ENCODE peak calls at places on chromosomes 7 and 10, in seven cellular contexts. One of them, this sample, is unnamed.

GRCh38 chr10:87053121-87053520 is 33.0 kb downstream of the FAM25A start:
- DNase-seq in fibroblast of lung: no peak
- DNase-seq in right lobe of liver: peak; percentile 59
- DNase-seq in tibial artery: peak; percentile 62
- DNase-seq in GM06990: no peak
- DNase-seq in tibial nerve: peak; percentile 13
- DNase-seq in kidney epithelial cell: no peak
- DNase-seq in this sample: no peak

GRCh38 chr7:96314402-96315108 is 7.3 kb downstream of the SLC25A13 start:
- DNase-seq in fibroblast of lung: peak; percentile 16
- DNase-seq in right lobe of liver: no peak
- DNase-seq in tibial artery: no peak
- DNase-seq in GM06990: no peak
- DNase-seq in tibial nerve: no peak
- DNase-seq in kidney epithelial cell: no peak
- DNase-seq in this sample: no peak

GRCh38 chr10:61901829-61902447 is 439 bp downstream of the ARID5B start:
- DNase-seq in fibroblast of lung: peak; percentile 45
- DNase-seq in right lobe of liver: no peak
- DNase-seq in tibial artery: no peak
- DNase-seq in GM06990: no peak
- DNase-seq in tibial nerve: no peak
- DNase-seq in kidney epithelial cell: no peak
- DNase-seq in this sample: no peak

GRCh38 chr10:69387500-69387899 is 29.2 kb downstream of the TACR2 start:
- DNase-seq in fibroblast of lung: no peak
- DNase-seq in right lobe of liver: peak; percentile 14
- DNase-seq in tibial artery: no peak
- DNase-seq in GM06990: no peak
- DNase-seq in tibial nerve: no peak
- DNase-seq in kidney epithelial cell: no peak
- DNase-seq in this sample: no peak

GRCh38 chr7:95096123-95096395 is 188.7 kb downstream of the PPP1R9A start:
- DNase-seq in fibroblast of lung: no peak
- DNase-seq in right lobe of liver: no peak
- DNase-seq in tibial artery: no peak
- DNase-seq in GM06990: no peak
- DNase-seq in tibial nerve: no peak
- DNase-seq in kidney epithelial cell: no peak
- DNase-seq in this sample: no peak

GRCh38 chr7:113394856-113395255 is 276.5 kb upstream of the SMIM30 start:
- DNase-seq in fibroblast of lung: no peak
- DNase-seq in right lobe of liver: no peak
- DNase-seq in tibial artery: no peak
- DNase-seq in GM06990: no peak
- DNase-seq in tibial nerve: no peak
- DNase-seq in kidney epithelial cell: no peak
- DNase-seq in this sample: no peak

GRCh38 chr7:102891693-102892261 is 21.0 kb upstream of the LRRC17 start:
- DNase-seq in fibroblast of lung: peak; percentile 95
- DNase-seq in right lobe of liver: no peak
- DNase-seq in tibial artery: peak; percentile 56
- DNase-seq in GM06990: no peak
- DNase-seq in tibial nerve: no peak
- DNase-seq in kidney epithelial cell: no peak
- DNase-seq in this sample: no peak

GRCh38 chr7:155979994-155980393 is 167.7 kb upstream of the SHH start:
- DNase-seq in fibroblast of lung: no peak
- DNase-seq in right lobe of liver: peak; percentile 30
- DNase-seq in tibial artery: peak; percentile 12
- DNase-seq in GM06990: no peak
- DNase-seq in tibial nerve: no peak
- DNase-seq in kidney epithelial cell: no peak
- DNase-seq in this sample: peak; percentile 46

GRCh38 chr7:94289071-94289470 is 105.6 kb upstream of the COL1A2 start:
- DNase-seq in fibroblast of lung: peak; percentile 87
- DNase-seq in right lobe of liver: no peak
- DNase-seq in tibial artery: peak; percentile 74
- DNase-seq in GM06990: no peak
- DNase-seq in tibial nerve: peak; percentile 80
- DNase-seq in kidney epithelial cell: peak; percentile 55
- DNase-seq in this sample: no peak

GRCh38 chr10:47450442-47450841 is 33.5 kb downstream of the ANXA8 start:
- DNase-seq in fibroblast of lung: no peak
- DNase-seq in right lobe of liver: no peak
- DNase-seq in tibial artery: no peak
- DNase-seq in GM06990: no peak
- DNase-seq in tibial nerve: no peak
- DNase-seq in kidney epithelial cell: no peak
- DNase-seq in this sample: no peak

GRCh38 chr10:110779489-110779888 is 92.2 kb upstream of the PDCD4 start:
- DNase-seq in fibroblast of lung: no peak
- DNase-seq in right lobe of liver: no peak
- DNase-seq in tibial artery: no peak
- DNase-seq in GM06990: no peak
- DNase-seq in tibial nerve: no peak
- DNase-seq in kidney epithelial cell: no peak
- DNase-seq in this sample: no peak

GRCh38 chr7:45586748-45587520 is 12.8 kb downstream of the ADCY1 start:
- DNase-seq in fibroblast of lung: no peak
- DNase-seq in right lobe of liver: no peak
- DNase-seq in tibial artery: no peak
- DNase-seq in GM06990: no peak
- DNase-seq in tibial nerve: no peak
- DNase-seq in kidney epithelial cell: no peak
- DNase-seq in this sample: no peak

GRCh38 chr7:36439624-36440023 is 50.0 kb downstream of the ANLN start:
- DNase-seq in fibroblast of lung: peak; percentile 30
- DNase-seq in right lobe of liver: no peak
- DNase-seq in tibial artery: no peak
- DNase-seq in GM06990: no peak
- DNase-seq in tibial nerve: no peak
- DNase-seq in kidney epithelial cell: no peak
- DNase-seq in this sample: no peak

GRCh38 chr7:83956104-83956503 is 238.5 kb downstream of the SEMA3A start:
- DNase-seq in fibroblast of lung: no peak
- DNase-seq in right lobe of liver: no peak
- DNase-seq in tibial artery: no peak
- DNase-seq in GM06990: no peak
- DNase-seq in tibial nerve: no peak
- DNase-seq in kidney epithelial cell: no peak
- DNase-seq in this sample: no peak

GRCh38 chr7:42144253-42145002 is 92.6 kb downstream of the GLI3 start:
- DNase-seq in fibroblast of lung: peak; percentile 72
- DNase-seq in right lobe of liver: no peak
- DNase-seq in tibial artery: no peak
- DNase-seq in GM06990: no peak
- DNase-seq in tibial nerve: no peak
- DNase-seq in kidney epithelial cell: no peak
- DNase-seq in this sample: no peak

GRCh38 chr10:28181478-28182096 is 121.3 kb downstream of the MPP7 start:
- DNase-seq in fibroblast of lung: peak; percentile 39
- DNase-seq in right lobe of liver: no peak
- DNase-seq in tibial artery: no peak
- DNase-seq in GM06990: no peak
- DNase-seq in tibial nerve: no peak
- DNase-seq in kidney epithelial cell: no peak
- DNase-seq in this sample: no peak

GRCh38 chr7:69367785-69368184 is 230.5 kb upstream of the AUTS2 start:
- DNase-seq in fibroblast of lung: peak; percentile 88
- DNase-seq in right lobe of liver: no peak
- DNase-seq in tibial artery: no peak
- DNase-seq in GM06990: no peak
- DNase-seq in tibial nerve: no peak
- DNase-seq in kidney epithelial cell: peak; percentile 14
- DNase-seq in this sample: no peak

GRCh38 chr7:21946228-21946709 is 570 bp upstream of the CDCA7L start:
- DNase-seq in fibroblast of lung: no peak
- DNase-seq in right lobe of liver: no peak
- DNase-seq in tibial artery: no peak
- DNase-seq in GM06990: no peak
- DNase-seq in tibial nerve: no peak
- DNase-seq in kidney epithelial cell: no peak
- DNase-seq in this sample: no peak

GRCh38 chr10:74213571-74214162 is 62.6 kb downstream of the ADK start:
- DNase-seq in fibroblast of lung: peak; percentile 23
- DNase-seq in right lobe of liver: no peak
- DNase-seq in tibial artery: peak; percentile 54
- DNase-seq in GM06990: no peak
- DNase-seq in tibial nerve: peak; percentile 72
- DNase-seq in kidney epithelial cell: no peak
- DNase-seq in this sample: peak; percentile 59

GRCh38 chr7:154855366-154855765 is 147.6 kb downstream of the PAXIP1 start:
- DNase-seq in fibroblast of lung: no peak
- DNase-seq in right lobe of liver: no peak
- DNase-seq in tibial artery: no peak
- DNase-seq in GM06990: no peak
- DNase-seq in tibial nerve: no peak
- DNase-seq in kidney epithelial cell: no peak
- DNase-seq in this sample: peak; percentile 35

GRCh38 chr7:154854836-154855235 is 148.1 kb downstream of the PAXIP1 start:
- DNase-seq in fibroblast of lung: no peak
- DNase-seq in right lobe of liver: no peak
- DNase-seq in tibial artery: no peak
- DNase-seq in GM06990: no peak
- DNase-seq in tibial nerve: no peak
- DNase-seq in kidney epithelial cell: no peak
- DNase-seq in this sample: peak; percentile 36

GRCh38 chr7:154852205-154852604 is 150.7 kb downstream of the PAXIP1 start:
- DNase-seq in fibroblast of lung: no peak
- DNase-seq in right lobe of liver: no peak
- DNase-seq in tibial artery: no peak
- DNase-seq in GM06990: no peak
- DNase-seq in tibial nerve: no peak
- DNase-seq in kidney epithelial cell: no peak
- DNase-seq in this sample: peak; percentile 15

GRCh38 chr7:154853727-154854095 is 149.2 kb downstream of the PAXIP1 start:
- DNase-seq in fibroblast of lung: peak; percentile 6
- DNase-seq in right lobe of liver: no peak
- DNase-seq in tibial artery: no peak
- DNase-seq in GM06990: no peak
- DNase-seq in tibial nerve: no peak
- DNase-seq in kidney epithelial cell: no peak
- DNase-seq in this sample: no peak

DNA sequence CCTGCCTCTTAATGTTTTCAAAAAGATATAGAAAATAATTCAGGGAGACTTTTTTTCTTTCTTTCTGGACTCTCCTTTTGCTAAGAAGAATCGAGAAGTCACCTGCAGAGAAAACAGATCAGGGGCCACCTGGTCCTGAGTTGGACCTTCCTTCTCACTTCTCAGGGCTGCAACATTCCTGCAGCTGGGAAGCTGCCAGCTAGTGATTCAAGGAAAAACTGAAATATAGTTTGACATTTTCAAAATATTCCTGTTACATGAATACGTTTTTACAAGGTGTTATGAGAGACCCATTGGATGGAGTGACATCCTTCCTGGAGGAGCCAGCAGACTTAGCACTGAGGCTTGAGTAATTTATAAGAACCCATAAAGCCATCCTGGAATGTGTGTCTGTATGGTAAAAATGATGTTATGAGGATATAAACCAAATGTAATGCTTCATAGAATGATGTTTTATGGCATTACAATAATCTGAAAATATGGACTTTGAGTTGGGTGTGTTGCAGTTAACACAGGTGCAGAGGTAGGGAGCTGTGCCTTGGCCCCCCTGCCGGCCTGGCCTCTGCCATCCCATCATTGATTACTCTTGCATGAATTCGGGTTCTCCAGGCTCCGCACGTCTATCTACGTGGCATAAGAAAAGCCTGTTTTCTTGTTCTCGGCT is 149.7 kb downstream of the PAXIP1 start:
- DNase-seq in fibroblast of lung: no peak
- DNase-seq in right lobe of liver: no peak
- DNase-seq in tibial artery: no peak
- DNase-seq in GM06990: no peak
- DNase-seq in tibial nerve: no peak
- DNase-seq in kidney epithelial cell: no peak
- DNase-seq in this sample: no peak
- H3K27me3 ChIP-seq in fibroblast of lung: no peaks in the 10 kb centered on the region
- H3K27me3 ChIP-seq in right lobe of liver: no peaks in the 10 kb centered on the region
- H3K27me3 ChIP-seq in tibial artery: no peaks in the 10 kb centered on the region
- H3K27me3 ChIP-seq in GM06990: no peaks in the 10 kb centered on the region
- H3K27me3 ChIP-seq in tibial nerve: no peaks in the 10 kb centered on the region
- H3K27me3 ChIP-seq in kidney epithelial cell: no peaks in the 10 kb centered on the region
- H3K27me3 ChIP-seq in this sample: no peaks in the 10 kb centered on the region

DNA sequence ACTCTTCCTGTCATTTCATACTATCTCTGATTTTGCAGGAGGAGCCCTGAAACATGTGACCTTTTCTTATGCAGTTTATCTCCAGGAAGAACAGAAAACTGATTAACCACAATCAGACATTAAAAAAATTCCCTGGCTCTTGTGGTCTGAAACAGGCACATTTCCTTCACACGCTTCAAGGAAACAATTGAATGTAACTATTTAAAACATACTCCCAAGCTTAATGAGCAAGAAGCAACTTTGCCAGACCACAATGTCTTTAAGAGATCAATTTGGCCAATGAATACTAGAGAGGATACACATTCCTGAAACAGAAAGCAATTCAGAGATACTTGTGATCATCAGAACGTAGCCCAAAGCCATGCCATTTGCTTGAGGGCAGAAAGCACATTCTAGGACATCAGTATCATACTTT is 65.8 kb downstream of the PIP4K2A start:
- DNase-seq in fibroblast of lung: peak; percentile 85
- DNase-seq in right lobe of liver: no peak
- DNase-seq in tibial artery: no peak
- DNase-seq in GM06990: no peak
- DNase-seq in tibial nerve: no peak
- DNase-seq in kidney epithelial cell: peak; percentile 95
- DNase-seq in this sample: no peak
- H3K4me3 ChIP-seq in fibroblast of lung: no peak overlapping the region
- H3K4me3 ChIP-seq in right lobe of liver: no peak overlapping the region
- H3K4me3 ChIP-seq in tibial artery: no peak overlapping the region
- H3K4me3 ChIP-seq in GM06990: no peak overlapping the region
- H3K4me3 ChIP-seq in tibial nerve: no peak overlapping the region
- H3K4me3 ChIP-seq in kidney epithelial cell: no peak overlapping the region
- H3K4me3 ChIP-seq in this sample: no peak overlapping the region

DNA sequence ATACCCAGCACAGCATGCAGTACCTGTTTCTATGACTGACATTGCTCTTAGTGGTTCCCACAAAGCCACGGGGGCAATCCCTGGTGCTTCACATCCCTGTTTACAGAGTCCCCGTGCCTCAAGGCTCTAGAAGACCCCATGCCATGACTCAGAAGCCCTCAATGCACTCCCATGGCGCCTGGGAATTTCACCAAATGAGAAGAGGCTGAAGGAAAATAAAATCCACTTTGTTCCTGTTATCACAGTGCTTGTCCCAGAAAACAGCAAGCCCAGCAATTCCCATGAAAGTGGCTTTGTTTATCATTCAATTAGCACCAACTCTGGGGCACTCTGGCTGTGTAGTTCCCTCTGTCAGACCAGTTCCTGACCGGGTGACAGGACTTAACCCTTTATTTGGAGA is 268.3 kb downstream of the TNS3 start:
- DNase-seq in fibroblast of lung: no peak
- DNase-seq in right lobe of liver: no peak
- DNase-seq in tibial artery: no peak
- DNase-seq in GM06990: no peak
- DNase-seq in tibial nerve: no peak
- DNase-seq in kidney epithelial cell: no peak
- DNase-seq in this sample: no peak
- TF ChIP-seq CTCF in fibroblast of lung: no peak
- TF ChIP-seq CTCF in right lobe of liver: no peak
- TF ChIP-seq CTCF in tibial artery: no peak
- TF ChIP-seq CTCF in GM06990: no peak
- TF ChIP-seq CTCF in tibial nerve: no peak
- TF ChIP-seq CTCF in kidney epithelial cell: no peak
- TF ChIP-seq CTCF in this sample: no peak

GRCh38 chr10:100734295-100735086 is 10.9 kb upstream of the PAX2 start:
- DNase-seq in fibroblast of lung: no peak
- DNase-seq in right lobe of liver: no peak
- DNase-seq in tibial artery: no peak
- DNase-seq in GM06990: no peak
- DNase-seq in tibial nerve: no peak
- DNase-seq in kidney epithelial cell: no peak
- DNase-seq in this sample: peak; percentile 41
- H3K27me3 ChIP-seq in fibroblast of lung: peaks cover 90% of the 10 kb centered on the region
- H3K27me3 ChIP-seq in right lobe of liver: no peaks in the 10 kb centered on the region
- H3K27me3 ChIP-seq in tibial artery: no peaks in the 10 kb centered on the region
- H3K27me3 ChIP-seq in GM06990: peaks cover 11% of the 10 kb centered on the region
- H3K27me3 ChIP-seq in tibial nerve: peaks cover 8% of the 10 kb centered on the region
- H3K27me3 ChIP-seq in kidney epithelial cell: no peaks in the 10 kb centered on the region
- H3K27me3 ChIP-seq in this sample: peaks cover 98% of the 10 kb centered on the region

This sample was measured in upper lobe of right lung.